ENCODE peak calls at places on chromosomes 7 and 10, in four cellular contexts. One of them, this sample, is unnamed.
A peak's percentile ranks its signal among the peaks of the same experiment; 100 is the strongest.

GRCh38 chr7:68267486-68267885 is 1270.9 kb downstream of the TYW1 start:
- DNase-seq in testis: no peak
- DNase-seq in nephron progenitor cell: no peak
- DNase-seq in AG09309: no peak
- DNase-seq in this sample: no peak

GRCh38 chr10:17059197-17059688 is 70.4 kb downstream of the CUBN start:
- DNase-seq in testis: no peak
- DNase-seq in nephron progenitor cell: no peak
- DNase-seq in AG09309: peak; percentile 86
- DNase-seq in this sample: peak; percentile 88

GRCh38 chr7:126578338-126578737 is 674.4 kb downstream of the GRM8 start:
- DNase-seq in testis: no peak
- DNase-seq in nephron progenitor cell: no peak
- DNase-seq in AG09309: no peak
- DNase-seq in this sample: no peak

GRCh38 chr7:151832656-151833055 is 44.3 kb downstream of the PRKAG2 start:
- DNase-seq in testis: no peak
- DNase-seq in nephron progenitor cell: no peak
- DNase-seq in AG09309: no peak
- DNase-seq in this sample: no peak

GRCh38 chr7:18020138-18020715 is 7.4 kb downstream of the PRPS1L1 start:
- DNase-seq in testis: no peak
- DNase-seq in nephron progenitor cell: no peak
- DNase-seq in AG09309: no peak
- DNase-seq in this sample: no peak

GRCh38 chr7:68744036-68744435 is 854.2 kb upstream of the AUTS2 start:
- DNase-seq in testis: no peak
- DNase-seq in nephron progenitor cell: no peak
- DNase-seq in AG09309: no peak
- DNase-seq in this sample: no peak

GRCh38 chr10:117439243-117439912 is 64.1 kb upstream of the PDZD8 start:
- DNase-seq in testis: no peak
- DNase-seq in nephron progenitor cell: no peak
- DNase-seq in AG09309: peak; percentile 96
- DNase-seq in this sample: peak; percentile 78

GRCh38 chr10:134743-135600 is at the start of gene ZMYND11:
- DNase-seq in testis: peak; percentile 63
- DNase-seq in nephron progenitor cell: peak; percentile 75
- DNase-seq in AG09309: no peak
- DNase-seq in this sample: no peak

GRCh38 chr7:6442114-6442513 is 5.6 kb downstream of the DAGLB start:
- DNase-seq in testis: peak; percentile 48
- DNase-seq in nephron progenitor cell: no peak
- DNase-seq in AG09309: no peak
- DNase-seq in this sample: no peak

GRCh38 chr7:91149518-91149917 is 114.7 kb upstream of the FZD1 start:
- DNase-seq in testis: no peak
- DNase-seq in nephron progenitor cell: no peak
- DNase-seq in AG09309: no peak
- DNase-seq in this sample: no peak

GRCh38 chr7:1579481-1580421 is 9.9 kb upstream of the PSMG3 start:
- DNase-seq in testis: peak; percentile 79
- DNase-seq in nephron progenitor cell: peak; percentile 87
- DNase-seq in AG09309: no peak
- DNase-seq in this sample: no peak

GRCh38 chr10:2734691-2735090 is 332.7 kb upstream of the PFKP start:
- DNase-seq in testis: peak; percentile 28
- DNase-seq in nephron progenitor cell: no peak
- DNase-seq in AG09309: no peak
- DNase-seq in this sample: no peak

GRCh38 chr7:151313857-151314256 is 27.8 kb upstream of the NUB1 start:
- DNase-seq in testis: peak; percentile 66
- DNase-seq in nephron progenitor cell: no peak
- DNase-seq in AG09309: no peak
- DNase-seq in this sample: no peak

GRCh38 chr10:79182122-79182521 is 113.4 kb downstream of the ZMIZ1 start:
- DNase-seq in testis: no peak
- DNase-seq in nephron progenitor cell: no peak
- DNase-seq in AG09309: no peak
- DNase-seq in this sample: no peak

GRCh38 chr7:130838738-130839137 is 104.7 kb upstream of the KLF14 start:
- DNase-seq in testis: no peak
- DNase-seq in nephron progenitor cell: no peak
- DNase-seq in AG09309: peak; percentile 96
- DNase-seq in this sample: peak; percentile 90

GRCh38 chr10:92517034-92517655 is 56.7 kb downstream of the IDE start:
- DNase-seq in testis: peak; percentile 85
- DNase-seq in nephron progenitor cell: peak; percentile 59
- DNase-seq in AG09309: peak; percentile 46
- DNase-seq in this sample: no peak

GRCh38 chr10:101260764-101261341 is 31.6 kb upstream of the LBX1 start:
- DNase-seq in testis: no peak
- DNase-seq in nephron progenitor cell: peak; percentile 71
- DNase-seq in AG09309: no peak
- DNase-seq in this sample: no peak

GRCh38 chr7:132618271-132618955 is 42.1 kb upstream of the PLXNA4 start:
- DNase-seq in testis: no peak
- DNase-seq in nephron progenitor cell: no peak
- DNase-seq in AG09309: no peak
- DNase-seq in this sample: no peak

GRCh38 chr7:80139179-80139578 is 4.5 kb downstream of the GNAI1 start:
- DNase-seq in testis: no peak
- DNase-seq in nephron progenitor cell: no peak
- DNase-seq in AG09309: no peak
- DNase-seq in this sample: no peak

GRCh38 chr10:51022933-51023585 is 51.2 kb upstream of the PRKG1 start:
- DNase-seq in testis: no peak
- DNase-seq in nephron progenitor cell: no peak
- DNase-seq in AG09309: no peak
- DNase-seq in this sample: no peak

GRCh38 chr10:72083234-72084093 is 4.9 kb downstream of the SPOCK2 start:
- DNase-seq in testis: no peak
- DNase-seq in nephron progenitor cell: no peak
- DNase-seq in AG09309: no peak
- DNase-seq in this sample: no peak

GRCh38 chr7:130361681-130362080 is 17.1 kb downstream of the CPA5 start:
- DNase-seq in testis: no peak
- DNase-seq in nephron progenitor cell: no peak
- DNase-seq in AG09309: no peak
- DNase-seq in this sample: no peak

GRCh38 chr10:6716521-6716920 is 136.4 kb upstream of the PRKCQ start:
- DNase-seq in testis: no peak
- DNase-seq in nephron progenitor cell: no peak
- DNase-seq in AG09309: peak; percentile 84
- DNase-seq in this sample: no peak

GRCh38 chr7:43750016-43750887 is 8.2 kb upstream of the BLVRA start:
- DNase-seq in testis: no peak
- DNase-seq in nephron progenitor cell: peak; percentile 23
- DNase-seq in AG09309: no peak
- DNase-seq in this sample: no peak

GRCh38 chr7:134903073-134903790 is 83.1 kb upstream of the AGBL3 start:
- DNase-seq in testis: no peak
- DNase-seq in nephron progenitor cell: no peak
- DNase-seq in AG09309: no peak
- DNase-seq in this sample: no peak

GRCh38 chr10:64385355-64385754 is 864.2 kb downstream of the REEP3 start:
- DNase-seq in testis: no peak
- DNase-seq in nephron progenitor cell: no peak
- DNase-seq in AG09309: no peak
- DNase-seq in this sample: no peak

GRCh38 chr7:80415522-80415921 is 96.3 kb downstream of the GNAT3 start:
- DNase-seq in testis: no peak
- DNase-seq in nephron progenitor cell: no peak
- DNase-seq in AG09309: no peak
- DNase-seq in this sample: no peak

GRCh38 chr10:114304566-114305421 is 65.7 kb downstream of the VWA2 start:
- DNase-seq in testis: peak; percentile 30
- DNase-seq in nephron progenitor cell: peak; percentile 90
- DNase-seq in AG09309: no peak
- DNase-seq in this sample: no peak

GRCh38 chr10:75395171-75395954 is 6.2 kb downstream of the ZNF503 start:
- DNase-seq in testis: peak; percentile 57
- DNase-seq in nephron progenitor cell: peak; percentile 88
- DNase-seq in AG09309: no peak
- DNase-seq in this sample: no peak

GRCh38 chr7:104548861-104549260 is 220.5 kb downstream of the LHFPL3 start:
- DNase-seq in testis: no peak
- DNase-seq in nephron progenitor cell: no peak
- DNase-seq in AG09309: no peak
- DNase-seq in this sample: no peak

GRCh38 chr10:48900296-48900695 is 39.3 kb downstream of the LRRC18 start:
- DNase-seq in testis: no peak
- DNase-seq in nephron progenitor cell: no peak
- DNase-seq in AG09309: no peak
- DNase-seq in this sample: no peak

GRCh38 chr10:77975086-77975666 is 48.6 kb upstream of the DLG5 start:
- DNase-seq in testis: no peak
- DNase-seq in nephron progenitor cell: no peak
- DNase-seq in AG09309: no peak
- DNase-seq in this sample: no peak

GRCh38 chr10:77972148-77972547 is 45.6 kb upstream of the DLG5 start:
- DNase-seq in testis: no peak
- DNase-seq in nephron progenitor cell: no peak
- DNase-seq in AG09309: no peak
- DNase-seq in this sample: no peak

GRCh38 chr10:77973276-77973675 is 46.7 kb upstream of the DLG5 start:
- DNase-seq in testis: no peak
- DNase-seq in nephron progenitor cell: no peak
- DNase-seq in AG09309: no peak
- DNase-seq in this sample: no peak

GRCh38 chr10:77977016-77977415 is 50.5 kb upstream of the DLG5 start:
- DNase-seq in testis: no peak
- DNase-seq in nephron progenitor cell: no peak
- DNase-seq in AG09309: no peak
- DNase-seq in this sample: no peak

GRCh38 chr10:77974396-77975074 is 48.0 kb upstream of the DLG5 start:
- DNase-seq in testis: peak; percentile 55
- DNase-seq in nephron progenitor cell: peak; percentile 10
- DNase-seq in AG09309: no peak
- DNase-seq in this sample: no peak
- TF ChIP-seq CTCF in testis: no peak
- TF ChIP-seq CTCF in nephron progenitor cell: peak; percentile 41
- TF ChIP-seq CTCF in AG09309: peak; percentile 35
- TF ChIP-seq CTCF in this sample: peak; percentile 46

GRCh38 chr7:25731035-25731880 is 420.7 kb upstream of the NFE2L3 start:
- DNase-seq in testis: no peak
- DNase-seq in nephron progenitor cell: no peak
- DNase-seq in AG09309: no peak
- DNase-seq in this sample: no peak
- TF ChIP-seq CTCF in testis: no peak
- TF ChIP-seq CTCF in nephron progenitor cell: no peak
- TF ChIP-seq CTCF in AG09309: no peak
- TF ChIP-seq CTCF in this sample: no peak

GRCh38 chr7:158413962-158414961 is 173.4 kb downstream of the PTPRN2 start:
- DNase-seq in testis: no peak
- DNase-seq in nephron progenitor cell: no peak
- DNase-seq in AG09309: no peak
- DNase-seq in this sample: no peak
- TF ChIP-seq CTCF in testis: no peak
- TF ChIP-seq CTCF in nephron progenitor cell: no peak
- TF ChIP-seq CTCF in AG09309: no peak
- TF ChIP-seq CTCF in this sample: no peak

DNA sequence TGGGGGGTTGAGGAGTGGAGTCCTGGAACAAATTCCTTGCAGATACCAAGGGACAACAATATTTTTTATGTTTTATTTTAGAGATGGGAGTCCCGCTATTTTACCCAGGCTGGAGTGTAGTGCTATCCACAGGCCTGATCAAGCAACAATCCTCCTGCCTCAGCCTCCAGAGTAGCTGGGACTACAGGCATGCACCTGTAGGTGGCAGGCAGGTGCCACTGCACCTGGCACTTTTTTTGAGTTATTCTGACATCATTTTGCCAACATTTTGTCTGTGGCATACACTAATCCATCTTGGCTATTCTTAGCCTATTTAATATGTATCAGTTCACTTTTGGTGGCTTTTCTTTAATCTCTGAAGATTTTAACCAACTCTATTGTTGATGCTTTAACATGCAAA is 317.8 kb upstream of the MTPN start:
- DNase-seq in testis: no peak
- DNase-seq in nephron progenitor cell: no peak
- DNase-seq in AG09309: no peak
- DNase-seq in this sample: no peak
- TF ChIP-seq CTCF in testis: no peak
- TF ChIP-seq CTCF in nephron progenitor cell: no peak
- TF ChIP-seq CTCF in AG09309: no peak
- TF ChIP-seq CTCF in this sample: no peak

GRCh38 chr7:3510101-3511020 is 209.3 kb downstream of the SDK1 start:
- DNase-seq in testis: no peak
- DNase-seq in nephron progenitor cell: no peak
- DNase-seq in AG09309: no peak
- DNase-seq in this sample: no peak
- TF ChIP-seq CTCF in testis: no peak
- TF ChIP-seq CTCF in nephron progenitor cell: no peak
- TF ChIP-seq CTCF in AG09309: no peak
- TF ChIP-seq CTCF in this sample: no peak